ENCODE peak calls at places on chromosomes 11 and 22, in six cellular contexts. N is stimulated activated CD4-positive, alpha-beta T cell treated with anti-CD3 and anti-CD28 coated beads, Interleukin-1b, Interleukin-23, amount 100 ng/mL, for 1 hour; Q is T-helper 17 cell; O is PC-9; L is HFFc6; V is HEK293T. Y is an unnamed sample.
A peak's percentile ranks its signal among the peaks of the same experiment; 100 is the strongest.

GRCh38 chr11:68412593-68413475 is 47.7 kb upstream of the PPP6R3 start:
- DNase-seq in N (no peak), Q (no peak), O (no peak), L (peak; percentile 34), V (no peak), Y (peak; percentile 90)

GRCh38 chr11:122048401-122048800 is 67.6 kb downstream of the BLID start:
- DNase-seq in N (no peak), Q (no peak), O (no peak), L (no peak), V (no peak), Y (peak; percentile 48)

GRCh38 chr22:37999640-38000272 is 15.4 kb upstream of the SOX10 start:
- DNase-seq in N (no peak), Q (no peak), O (peak; percentile 91), L (peak; percentile 5), V (peak; percentile 57), Y (peak; percentile 14)

GRCh38 chr22:50420581-50420980 is 54.3 kb downstream of the SBF1 start:
- DNase-seq in N (no peak), Q (no peak), O (no peak), L (no peak), V (no peak), Y (no peak)

GRCh38 chr11:65419773-65420481 is 2.7 kb upstream of the NEAT1 start:
- DNase-seq in N (no peak), Q (no peak), O (peak; percentile 93), L (peak; percentile 80), V (no peak), Y (peak; percentile 91)

GRCh38 chr11:5280582-5281102 is 10.9 kb upstream of the HBE1 start:
- DNase-seq in N (no peak), Q (no peak), O (peak; percentile 72), L (peak; percentile 99), V (peak; percentile 13), Y (peak; percentile 100)

GRCh38 chr22:30923168-30923900 is 45.2 kb downstream of the MORC2 start:
- DNase-seq in N (no peak), Q (no peak), O (no peak), L (no peak), V (no peak), Y (no peak)

GRCh38 chr22:28025333-28025732 is 106.3 kb upstream of the PITPNB start:
- DNase-seq in N (no peak), Q (no peak), O (no peak), L (no peak), V (no peak), Y (no peak)

GRCh38 chr22:28896611-28897010 is 13.2 kb downstream of the ZNRF3 start:
- DNase-seq in N (no peak), Q (no peak), O (no peak), L (no peak), V (no peak), Y (no peak)

Y was measured in foreskin fibroblast.